ENCODE peak calls at places on chromosomes 16 and 17, in eight cellular contexts. X is MM.1S; F is BJ; L is CD4-positive, alpha-beta memory T cell; M is transverse colon; P is cardiac muscle cell; G is lower lobe of right lung; B is bronchial epithelial cell. R is an unnamed sample.

GRCh38 chr17:58084317-58084981 is 1.2 kb downstream of the DYNLL2 start:
- DNase-seq in M (peak; percentile 47), F (no peak), B (peak; percentile 41), X (peak; percentile 74), P (peak; percentile 23), G (peak; percentile 52), L (peak; percentile 60), R (peak; percentile 34)

GRCh38 chr16:14958970-14959369 is 15.9 kb upstream of the PDXDC1 start:
- DNase-seq in P (no peak), G (no peak), B (no peak), L (no peak), F (peak; percentile 10), M (no peak), X (no peak), R (no peak)

GRCh38 chr17:59707971-59708425 is 544 bp downstream of the VMP1 start:
- DNase-seq in L (no peak), G (no peak), F (no peak), M (no peak), B (no peak), P (no peak), X (no peak), R (no peak)

GRCh38 chr16:65728172-65728571 is 606.3 kb upstream of the CDH11 start:
- DNase-seq in M (no peak), F (no peak), L (no peak), G (no peak), B (no peak), P (peak; percentile 26), X (no peak), R (no peak)

GRCh38 chr16:67926181-67926742 is 5.4 kb downstream of the CTRL start:
- DNase-seq in M (no peak), G (peak; percentile 58), L (no peak), F (no peak), B (peak; percentile 75), P (no peak), X (no peak), R (no peak)

GRCh38 chr16:82071421-82071820 is 36.4 kb downstream of the HSD17B2 start:
- DNase-seq in P (no peak), X (no peak), L (no peak), G (no peak), B (peak; percentile 92), F (no peak), M (no peak), R (no peak)

GRCh38 chr16:30760160-30760559 is 1.7 kb downstream of the CFAP119 start:
- DNase-seq in X (no peak), P (no peak), M (no peak), B (no peak), L (no peak), G (no peak), F (no peak), R (no peak)

GRCh38 chr16:78113258-78113657 is 13.8 kb downstream of the WWOX start:
- DNase-seq in L (no peak), B (no peak), F (no peak), P (no peak), G (no peak), M (no peak), X (no peak), R (no peak)

GRCh38 chr16:51849715-51850114 is 697.2 kb downstream of the TOX3 start:
- DNase-seq in P (no peak), L (no peak), G (no peak), B (no peak), X (no peak), M (no peak), F (no peak), R (no peak)

GRCh38 chr17:18377437-18378204 is at the start of gene EVPLL:
- DNase-seq in M (peak; percentile 81), X (peak; percentile 8), L (no peak), B (peak; percentile 94), F (no peak), P (peak; percentile 25), G (peak; percentile 92), R (no peak)

GRCh38 chr17:42296012-42296411 is 7.7 kb downstream of the STAT5A start:
- DNase-seq in B (no peak), X (no peak), F (no peak), P (no peak), G (no peak), M (no peak), L (no peak), R (no peak)

GRCh38 chr16:4377573-4378146 is 6.0 kb downstream of the VASN start:
- DNase-seq in P (no peak), B (no peak), X (no peak), G (no peak), F (no peak), M (no peak), L (no peak), R (no peak)

GRCh38 chr17:63774141-63774981 is at the start of gene DDX42:
- DNase-seq in F (no peak), P (peak; percentile 70), X (no peak), B (no peak), M (peak; percentile 94), L (no peak), G (peak; percentile 91), R (peak; percentile 77)

GRCh38 chr17:31754239-31754945 is 104.7 kb downstream of the COPRS start:
- DNase-seq in B (peak; percentile 92), X (no peak), M (no peak), P (peak; percentile 91), G (no peak), F (peak; percentile 72), L (no peak), R (peak; percentile 30)

GRCh38 chr16:10647721-10648296 is 46.9 kb downstream of the TEKT5 start:
- DNase-seq in L (no peak), B (no peak), G (no peak), F (no peak), P (no peak), X (no peak), M (no peak), R (no peak)

GRCh38 chr16:57071840-57072541 is 20.4 kb upstream of the CPNE2 start:
- DNase-seq in X (peak; percentile 78), P (peak; percentile 39), B (peak; percentile 77), L (no peak), M (no peak), G (no peak), F (peak; percentile 53), R (no peak)

GRCh38 chr16:71817690-71818089 is 9.1 kb upstream of the AP1G1 start:
- DNase-seq in L (no peak), G (no peak), P (no peak), M (no peak), F (no peak), X (no peak), B (no peak), R (no peak)

GRCh38 chr17:68290268-68290954 is 516 bp downstream of the SLC16A6 start:
- DNase-seq in M (peak; percentile 54), F (no peak), P (no peak), X (peak; percentile 71), G (peak; percentile 71), B (no peak), L (peak; percentile 82), R (no peak)

GRCh38 chr17:68290955-68291835 is at the start of the genes ARSG and SLC16A6:
- DNase-seq in P (peak; percentile 58), G (peak; percentile 88), L (peak; percentile 92), M (peak; percentile 63), F (no peak), X (peak; percentile 87), B (no peak), R (no peak)

GRCh38 chr17:68293490-68294195 is 2.3 kb downstream of the ARSG start:
- DNase-seq in X (no peak), M (no peak), F (no peak), G (no peak), B (no peak), P (no peak), L (no peak), R (no peak)

GRCh38 chr17:68292689-68293040 is 1.4 kb downstream of the ARSG start:
- DNase-seq in X (no peak), F (no peak), P (no peak), M (no peak), L (no peak), G (no peak), B (no peak), R (no peak)

DNA sequence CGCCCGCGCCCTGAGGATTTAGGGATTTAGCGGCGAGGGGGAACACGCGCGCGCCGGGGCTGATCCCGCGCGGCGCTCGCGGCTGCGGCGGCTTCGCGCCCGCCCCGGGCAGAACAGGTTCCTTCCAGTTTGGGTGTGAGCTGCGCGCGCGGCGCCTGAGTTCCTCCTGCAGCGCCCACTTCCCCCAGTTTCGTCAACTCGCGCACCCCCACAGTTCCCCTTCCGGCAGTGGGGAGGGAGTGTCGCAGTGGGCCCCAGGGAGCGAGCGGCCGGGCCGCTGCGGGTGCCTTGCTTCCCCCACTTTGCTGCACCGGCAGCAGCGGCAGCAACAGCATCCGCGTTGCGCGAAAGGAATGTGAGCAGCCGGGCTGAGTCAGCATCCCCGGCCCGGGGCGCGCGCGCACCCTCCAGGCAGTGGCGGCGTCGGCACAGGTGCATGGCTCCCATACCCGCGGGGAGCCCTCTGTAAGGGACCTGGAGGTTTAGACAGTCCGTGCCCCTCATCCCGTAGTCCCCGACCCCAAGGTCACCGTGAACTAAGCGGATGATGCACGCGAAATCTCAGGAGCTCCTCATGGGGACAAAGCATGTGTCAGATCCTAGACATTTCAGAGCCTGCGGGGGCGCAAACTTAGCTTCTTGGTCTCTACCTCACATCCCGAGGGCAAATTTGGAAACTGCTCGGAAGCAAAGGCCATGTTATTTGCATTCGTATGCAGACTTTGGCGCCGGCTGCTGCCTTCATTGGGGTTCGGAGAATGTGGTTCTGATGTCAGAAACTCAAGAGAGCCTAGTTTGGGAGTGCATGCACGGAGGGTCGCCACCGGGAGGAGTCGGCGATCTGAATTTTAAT is 767 bp downstream of the ARSG start:
- DNase-seq in G (peak; percentile 95), X (peak; percentile 91), P (peak; percentile 69), L (peak; percentile 96), B (peak; percentile 50), M (peak; percentile 84), F (no peak), R (peak; percentile 53)
- H3K27me3 ChIP-seq in G (peaks cover 48% of the 10 kb centered on the region), X (no peaks in the 10 kb centered on the region), P (peaks cover 61% of the 10 kb centered on the region), L (no peaks in the 10 kb centered on the region), B (no peaks in the 10 kb centered on the region), M (peaks cover 80% of the 10 kb centered on the region), F (peaks cover 12% of the 10 kb centered on the region), R (peaks cover 65% of the 10 kb centered on the region)

GRCh38 chr16:18068477-18068876 is 268.1 kb downstream of the NPIPA8 start:
- DNase-seq in X (no peak), M (no peak), L (no peak), G (no peak), F (no peak), B (no peak), P (no peak), R (no peak)
- H3K27me3 ChIP-seq in X (no peaks in the 10 kb centered on the region), M (no peaks in the 10 kb centered on the region), L (no peaks in the 10 kb centered on the region), G (no peaks in the 10 kb centered on the region), F (no peaks in the 10 kb centered on the region), B (no peaks in the 10 kb centered on the region), P (no peaks in the 10 kb centered on the region), R (no peaks in the 10 kb centered on the region)

DNA sequence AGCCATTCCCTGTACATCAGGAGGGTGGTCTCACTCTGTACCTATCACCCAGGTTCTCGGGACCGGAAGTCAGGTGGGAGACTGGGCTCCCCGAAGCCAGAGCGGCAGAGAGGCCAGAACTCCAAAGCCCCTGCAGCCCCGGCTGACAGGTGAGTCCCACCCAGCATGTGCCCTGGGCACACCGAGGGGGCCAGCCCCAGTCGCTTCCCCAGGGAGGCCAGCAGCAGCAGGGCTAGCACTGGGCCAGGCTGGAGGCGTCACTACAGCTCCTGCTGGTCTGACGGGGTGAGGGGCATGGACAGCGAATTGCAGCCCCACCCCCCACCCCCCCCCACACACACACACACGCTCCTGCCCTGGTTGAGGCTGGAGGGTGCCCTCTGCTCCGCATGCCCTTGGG is 7.9 kb upstream of the IL17C start:
- DNase-seq in F (no peak), L (no peak), P (no peak), M (no peak), X (no peak), B (no peak), G (no peak), R (no peak)
- H3K27me3 ChIP-seq in F (no peaks in the 10 kb centered on the region), L (no peaks in the 10 kb centered on the region), P (peaks cover 22% of the 10 kb centered on the region), M (peaks cover 10% of the 10 kb centered on the region), X (no peaks in the 10 kb centered on the region), B (no peaks in the 10 kb centered on the region), G (no peaks in the 10 kb centered on the region), R (no peaks in the 10 kb centered on the region)

GRCh38 chr16:52869243-52869642 is 183.5 kb downstream of the CHD9NB start:
- DNase-seq in P (no peak), G (no peak), L (no peak), M (no peak), B (no peak), X (no peak), F (no peak), R (no peak)
- H3K27me3 ChIP-seq in P (peaks cover under 1% of the 10 kb centered on the region), G (no peaks in the 10 kb centered on the region), L (no peaks in the 10 kb centered on the region), M (no peaks in the 10 kb centered on the region), B (no peaks in the 10 kb centered on the region), X (no peaks in the 10 kb centered on the region), F (no peaks in the 10 kb centered on the region), R (no peaks in the 10 kb centered on the region)